ENCODE peak calls at places on chromosomes 1 and 21, in six cellular contexts. One of them, this sample, is unnamed.

GRCh38 chr1:181135815-181136737 is 47.6 kb downstream of the IER5 start:
- DNase-seq in prostate gland: no peak
- DNase-seq in heart left ventricle: no peak
- DNase-seq in body of pancreas: no peak
- DNase-seq in HCT116: no peak
- DNase-seq in uterus: no peak
- DNase-seq in this sample: no peak

GRCh38 chr1:160779662-160780397 is 16.1 kb upstream of the LY9 start:
- DNase-seq in body of pancreas: peak; percentile 26
- DNase-seq in heart left ventricle: no peak
- DNase-seq in HCT116: peak; percentile 72
- DNase-seq in uterus: no peak
- DNase-seq in prostate gland: no peak
- DNase-seq in this sample: no peak

GRCh38 chr1:40706626-40707025 is 15.1 kb downstream of the NFYC start:
- DNase-seq in uterus: no peak
- DNase-seq in body of pancreas: no peak
- DNase-seq in prostate gland: no peak
- DNase-seq in heart left ventricle: no peak
- DNase-seq in HCT116: no peak
- DNase-seq in this sample: no peak

GRCh38 chr1:32286763-32287162 is 5.1 kb upstream of the HDAC1 start:
- DNase-seq in prostate gland: no peak
- DNase-seq in body of pancreas: no peak
- DNase-seq in HCT116: no peak
- DNase-seq in uterus: no peak
- DNase-seq in heart left ventricle: no peak
- DNase-seq in this sample: no peak

GRCh38 chr1:205065666-205066065 is 18.6 kb downstream of the TMEM81 start:
- DNase-seq in body of pancreas: no peak
- DNase-seq in HCT116: no peak
- DNase-seq in prostate gland: no peak
- DNase-seq in uterus: no peak
- DNase-seq in heart left ventricle: no peak
- DNase-seq in this sample: no peak

GRCh38 chr1:241311056-241311746 is 45.8 kb downstream of the RGS7 start:
- DNase-seq in prostate gland: no peak
- DNase-seq in body of pancreas: no peak
- DNase-seq in HCT116: no peak
- DNase-seq in uterus: no peak
- DNase-seq in heart left ventricle: no peak
- DNase-seq in this sample: no peak

GRCh38 chr1:63902844-63903589 is 129.2 kb downstream of the ROR1 start:
- DNase-seq in heart left ventricle: no peak
- DNase-seq in body of pancreas: no peak
- DNase-seq in HCT116: no peak
- DNase-seq in uterus: peak; percentile 57
- DNase-seq in prostate gland: no peak
- DNase-seq in this sample: no peak

GRCh38 chr1:153553691-153554608 is 4.9 kb upstream of the S100A3 start:
- DNase-seq in uterus: no peak
- DNase-seq in body of pancreas: no peak
- DNase-seq in heart left ventricle: no peak
- DNase-seq in prostate gland: no peak
- DNase-seq in HCT116: no peak
- DNase-seq in this sample: no peak

GRCh38 chr1:44677201-44677520 is 2.6 kb downstream of the ARMH1 start:
- DNase-seq in prostate gland: no peak
- DNase-seq in body of pancreas: no peak
- DNase-seq in heart left ventricle: no peak
- DNase-seq in HCT116: no peak
- DNase-seq in uterus: no peak
- DNase-seq in this sample: no peak

GRCh38 chr1:180863158-180863775 is 49.4 kb upstream of the KIAA1614 start:
- DNase-seq in body of pancreas: peak; percentile 39
- DNase-seq in heart left ventricle: no peak
- DNase-seq in HCT116: peak; percentile 43
- DNase-seq in prostate gland: peak; percentile 27
- DNase-seq in uterus: no peak
- DNase-seq in this sample: no peak

GRCh38 chr1:151540982-151541377 is 871 bp downstream of the TUFT1 start:
- DNase-seq in body of pancreas: peak; percentile 50
- DNase-seq in heart left ventricle: no peak
- DNase-seq in prostate gland: no peak
- DNase-seq in HCT116: no peak
- DNase-seq in uterus: no peak
- DNase-seq in this sample: no peak

GRCh38 chr1:22150923-22151322 is 8.0 kb upstream of the WNT4 start:
- DNase-seq in HCT116: no peak
- DNase-seq in prostate gland: no peak
- DNase-seq in body of pancreas: no peak
- DNase-seq in uterus: no peak
- DNase-seq in heart left ventricle: no peak
- DNase-seq in this sample: no peak

GRCh38 chr1:70633004-70633403 is 221.9 kb downstream of the CTH start:
- DNase-seq in uterus: no peak
- DNase-seq in body of pancreas: no peak
- DNase-seq in prostate gland: no peak
- DNase-seq in HCT116: no peak
- DNase-seq in heart left ventricle: no peak
- DNase-seq in this sample: no peak

GRCh38 chr1:66267211-66267940 is 266.6 kb upstream of the SGIP1 start:
- DNase-seq in HCT116: no peak
- DNase-seq in body of pancreas: no peak
- DNase-seq in uterus: no peak
- DNase-seq in heart left ventricle: no peak
- DNase-seq in prostate gland: no peak
- DNase-seq in this sample: no peak

GRCh38 chr1:30747028-30748008 is 10.3 kb downstream of the LAPTM5 start:
- DNase-seq in heart left ventricle: no peak
- DNase-seq in uterus: no peak
- DNase-seq in HCT116: no peak
- DNase-seq in body of pancreas: no peak
- DNase-seq in prostate gland: no peak
- DNase-seq in this sample: no peak

GRCh38 chr1:85822696-85823095 is 114.5 kb upstream of the ZNHIT6 start:
- DNase-seq in prostate gland: no peak
- DNase-seq in heart left ventricle: peak; percentile 5
- DNase-seq in HCT116: no peak
- DNase-seq in uterus: no peak
- DNase-seq in body of pancreas: no peak
- DNase-seq in this sample: no peak

GRCh38 chr1:204131978-204132377 is 19.9 kb downstream of the ETNK2 start:
- DNase-seq in HCT116: no peak
- DNase-seq in prostate gland: no peak
- DNase-seq in heart left ventricle: no peak
- DNase-seq in body of pancreas: no peak
- DNase-seq in uterus: no peak
- DNase-seq in this sample: no peak

GRCh38 chr1:61165402-61165801 is 83.0 kb downstream of the NFIA start:
- DNase-seq in uterus: no peak
- DNase-seq in heart left ventricle: no peak
- DNase-seq in prostate gland: no peak
- DNase-seq in HCT116: no peak
- DNase-seq in body of pancreas: no peak
- DNase-seq in this sample: no peak

GRCh38 chr1:110158261-110158660 is 8.0 kb downstream of the SLC6A17 start:
- DNase-seq in prostate gland: no peak
- DNase-seq in body of pancreas: no peak
- DNase-seq in HCT116: no peak
- DNase-seq in heart left ventricle: no peak
- DNase-seq in uterus: no peak
- DNase-seq in this sample: no peak

GRCh38 chr1:18170444-18170843 is 62.8 kb downstream of the IGSF21 start:
- DNase-seq in heart left ventricle: no peak
- DNase-seq in prostate gland: no peak
- DNase-seq in body of pancreas: no peak
- DNase-seq in uterus: no peak
- DNase-seq in HCT116: no peak
- DNase-seq in this sample: no peak

GRCh38 chr1:167518331-167518700 is at the start of gene CD247:
- DNase-seq in uterus: no peak
- DNase-seq in HCT116: no peak
- DNase-seq in prostate gland: no peak
- DNase-seq in body of pancreas: no peak
- DNase-seq in heart left ventricle: no peak
- DNase-seq in this sample: no peak

GRCh38 chr1:14724234-14724633 is 125.7 kb downstream of the KAZN start:
- DNase-seq in HCT116: no peak
- DNase-seq in uterus: no peak
- DNase-seq in body of pancreas: no peak
- DNase-seq in heart left ventricle: no peak
- DNase-seq in prostate gland: no peak
- DNase-seq in this sample: no peak

GRCh38 chr21:42043201-42043895 is 27.8 kb upstream of the UMODL1 start:
- DNase-seq in prostate gland: no peak
- DNase-seq in body of pancreas: no peak
- DNase-seq in HCT116: no peak
- DNase-seq in heart left ventricle: no peak
- DNase-seq in uterus: no peak
- DNase-seq in this sample: no peak

GRCh38 chr1:110207831-110208230 is 2.3 kb upstream of the KCNC4 start:
- DNase-seq in body of pancreas: peak; percentile 78
- DNase-seq in prostate gland: peak; percentile 54
- DNase-seq in heart left ventricle: peak; percentile 67
- DNase-seq in HCT116: no peak
- DNase-seq in uterus: peak; percentile 65
- DNase-seq in this sample: no peak

GRCh38 chr1:112508242-112509004 is at the start of gene WNT2B:
- DNase-seq in prostate gland: no peak
- DNase-seq in HCT116: no peak
- DNase-seq in heart left ventricle: no peak
- DNase-seq in uterus: no peak
- DNase-seq in body of pancreas: peak; percentile 29
- DNase-seq in this sample: peak; percentile 90

DNA sequence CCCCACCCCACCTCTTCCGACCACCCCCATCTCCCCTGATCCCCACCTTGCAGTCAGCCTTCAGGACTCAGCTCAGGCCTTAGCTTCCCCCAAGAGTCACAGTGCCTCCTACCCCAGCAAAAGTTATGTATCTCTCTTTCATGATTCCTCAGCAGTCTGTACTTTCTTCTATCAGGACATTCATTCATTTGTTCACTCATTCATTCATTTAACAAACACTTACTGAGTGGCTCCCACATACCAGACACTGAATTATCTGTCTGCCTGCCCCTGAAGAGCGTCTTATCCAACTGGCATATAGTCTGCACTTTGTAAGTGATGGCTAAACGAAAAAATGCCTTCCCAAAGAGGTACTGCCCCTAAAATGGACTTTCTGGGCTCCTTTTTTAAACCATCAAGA is 114.4 kb upstream of the SLC35F3 start:
- DNase-seq in heart left ventricle: no peak
- DNase-seq in body of pancreas: no peak
- DNase-seq in prostate gland: no peak
- DNase-seq in HCT116: no peak
- DNase-seq in uterus: no peak
- DNase-seq in this sample: no peak
- H3K27me3 ChIP-seq in heart left ventricle: no peaks in the 10 kb centered on the region
- H3K27me3 ChIP-seq in body of pancreas: no peaks in the 10 kb centered on the region
- H3K27me3 ChIP-seq in prostate gland: no peaks in the 10 kb centered on the region
- H3K27me3 ChIP-seq in HCT116: no peaks in the 10 kb centered on the region
- H3K27me3 ChIP-seq in uterus: no peaks in the 10 kb centered on the region
- H3K27me3 ChIP-seq in this sample: no peaks in the 10 kb centered on the region

GRCh38 chr1:3349161-3349967 is 105.1 kb upstream of the ARHGEF16 start:
- DNase-seq in heart left ventricle: peak; percentile 82
- DNase-seq in HCT116: no peak
- DNase-seq in body of pancreas: peak; percentile 22
- DNase-seq in uterus: no peak
- DNase-seq in prostate gland: no peak
- DNase-seq in this sample: no peak
- TF ChIP-seq CTCF in heart left ventricle: peak; percentile 22
- TF ChIP-seq CTCF in HCT116: peak; percentile 24
- TF ChIP-seq CTCF in body of pancreas: no peak
- TF ChIP-seq CTCF in uterus: peak; percentile 14
- TF ChIP-seq CTCF in prostate gland: no peak
- TF ChIP-seq CTCF in this sample: no peak

DNA sequence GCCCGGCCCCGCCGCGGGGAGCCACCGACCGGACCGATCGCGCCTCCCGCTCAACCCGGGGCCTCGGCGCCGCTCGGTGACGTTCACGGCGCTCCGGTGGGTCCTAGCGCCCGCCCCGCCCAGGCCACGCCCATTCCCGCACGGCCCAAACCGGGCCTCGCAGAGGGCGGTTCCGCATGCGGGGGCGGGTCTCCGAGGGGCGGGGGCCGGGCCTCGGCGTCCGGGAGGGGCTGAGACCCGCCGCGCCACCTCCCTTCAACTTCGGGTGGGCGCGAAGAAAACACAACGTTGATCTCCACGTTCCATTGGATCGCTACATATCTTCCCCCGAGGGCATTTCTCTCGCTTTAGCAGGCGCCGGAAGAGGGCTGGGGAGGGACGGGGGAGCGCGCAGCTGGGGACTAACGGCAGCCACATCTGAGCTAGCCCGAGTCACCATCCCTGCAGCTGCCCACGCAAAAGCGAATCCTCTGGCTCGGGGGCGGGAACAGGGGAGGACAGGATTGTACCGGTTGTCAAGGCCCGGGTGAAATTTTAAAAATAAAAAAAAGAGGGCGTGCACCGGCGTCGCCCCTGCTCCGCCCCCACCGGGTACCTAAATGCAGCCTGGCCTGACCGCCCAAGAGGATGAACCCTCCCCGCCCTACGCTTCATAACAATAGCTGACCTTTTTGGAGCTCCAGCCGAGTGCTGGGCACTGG is at the start of gene MAD2L2:
- DNase-seq in body of pancreas: peak; percentile 85
- DNase-seq in heart left ventricle: peak; percentile 91
- DNase-seq in prostate gland: peak; percentile 81
- DNase-seq in uterus: peak; percentile 88
- DNase-seq in HCT116: peak; percentile 58
- DNase-seq in this sample: peak; percentile 90
- TF ChIP-seq POLR2A in body of pancreas: peak; percentile 12
- TF ChIP-seq POLR2A in heart left ventricle: peak; percentile 63
- TF ChIP-seq POLR2A in prostate gland: peak; percentile 69
- TF ChIP-seq POLR2A in uterus: peak; percentile 83
- TF ChIP-seq POLR2A in HCT116: peak; percentile 67
- TF ChIP-seq POLR2A in this sample: no peak

DNA sequence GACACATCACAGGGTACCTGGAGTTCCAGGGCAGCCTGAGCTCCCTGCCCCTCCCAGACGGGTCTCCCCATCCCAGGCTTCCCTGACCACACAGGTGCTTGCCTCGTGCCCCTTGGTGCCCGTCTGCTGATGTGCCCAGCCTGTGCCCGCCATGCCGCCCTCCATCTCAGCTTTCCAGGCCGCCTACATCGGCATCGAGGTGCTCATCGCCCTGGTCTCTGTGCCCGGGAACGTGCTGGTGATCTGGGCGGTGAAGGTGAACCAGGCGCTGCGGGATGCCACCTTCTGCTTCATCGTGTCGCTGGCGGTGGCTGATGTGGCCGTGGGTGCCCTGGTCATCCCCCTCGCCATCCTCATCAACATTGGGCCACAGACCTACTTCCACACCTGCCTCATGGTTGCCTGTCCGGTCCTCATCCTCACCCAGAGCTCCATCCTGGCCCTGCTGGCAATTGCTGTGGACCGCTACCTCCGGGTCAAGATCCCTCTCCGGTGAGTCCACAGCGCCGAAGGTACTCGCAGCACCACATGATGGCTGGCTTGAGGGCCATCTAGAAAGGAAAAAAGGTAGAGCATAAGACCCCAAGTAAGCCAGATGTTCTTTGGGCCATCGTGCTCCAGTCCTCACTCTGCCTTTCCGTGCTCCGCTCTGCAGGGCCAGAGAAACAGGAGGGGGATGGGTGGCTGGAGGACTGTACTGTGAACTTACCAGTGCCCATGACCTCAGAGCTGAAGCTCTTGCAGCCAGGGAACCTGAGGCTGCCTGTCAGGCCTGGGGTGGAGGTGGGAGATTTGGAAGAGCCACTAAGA is 1.4 kb downstream of the ADORA1 start:
- DNase-seq in uterus: no peak
- DNase-seq in prostate gland: no peak
- DNase-seq in heart left ventricle: no peak
- DNase-seq in body of pancreas: no peak
- DNase-seq in HCT116: no peak
- DNase-seq in this sample: peak; percentile 63
- H3K27me3 ChIP-seq in uterus: no peaks in the 10 kb centered on the region
- H3K27me3 ChIP-seq in prostate gland: peaks cover 10% of the 10 kb centered on the region
- H3K27me3 ChIP-seq in heart left ventricle: peaks cover 6% of the 10 kb centered on the region
- H3K27me3 ChIP-seq in body of pancreas: no peaks in the 10 kb centered on the region
- H3K27me3 ChIP-seq in HCT116: peaks cover 2% of the 10 kb centered on the region
- H3K27me3 ChIP-seq in this sample: peaks cover 14% of the 10 kb centered on the region